ENCODE peak calls at places on chromosomes 3 and 15, in nine cellular contexts. One of them, this sample, is unnamed.

GRCh38 chr3:170714562-170715535 is 129.0 kb upstream of the SLC7A14 start:
- DNase-seq in lung: no peak
- DNase-seq in lower leg skin: no peak
- DNase-seq in A549: no peak
- DNase-seq in NCI-H1694: no peak
- DNase-seq in NCI-H1092: no peak
- DNase-seq in effector CD8-positive, alpha-beta T cell: no peak
- DNase-seq in posterior cingulate gyrus: no peak
- DNase-seq in activated CD8-positive, alpha-beta memory T cell treated with anti-CD3 and anti-CD28 coated beads for 24 hours: no peak
- DNase-seq in this sample: no peak

GRCh38 chr15:73946046-73946678 is 19.9 kb downstream of the LOXL1 start:
- DNase-seq in posterior cingulate gyrus: peak; percentile 52
- DNase-seq in lower leg skin: no peak
- DNase-seq in NCI-H1694: no peak
- DNase-seq in NCI-H1092: no peak
- DNase-seq in activated CD8-positive, alpha-beta memory T cell treated with anti-CD3 and anti-CD28 coated beads for 24 hours: no peak
- DNase-seq in A549: no peak
- DNase-seq in lung: no peak
- DNase-seq in effector CD8-positive, alpha-beta T cell: no peak
- DNase-seq in this sample: no peak

GRCh38 chr15:70077436-70077835 is 20.3 kb downstream of the TLE3 start:
- DNase-seq in lower leg skin: no peak
- DNase-seq in NCI-H1092: no peak
- DNase-seq in posterior cingulate gyrus: peak; percentile 91
- DNase-seq in lung: no peak
- DNase-seq in A549: no peak
- DNase-seq in activated CD8-positive, alpha-beta memory T cell treated with anti-CD3 and anti-CD28 coated beads for 24 hours: no peak
- DNase-seq in NCI-H1694: no peak
- DNase-seq in effector CD8-positive, alpha-beta T cell: no peak
- DNase-seq in this sample: no peak

GRCh38 chr3:61985020-61985419 is 388.3 kb downstream of the FEZF2 start:
- DNase-seq in lower leg skin: no peak
- DNase-seq in posterior cingulate gyrus: no peak
- DNase-seq in NCI-H1694: no peak
- DNase-seq in lung: no peak
- DNase-seq in A549: no peak
- DNase-seq in effector CD8-positive, alpha-beta T cell: no peak
- DNase-seq in NCI-H1092: no peak
- DNase-seq in activated CD8-positive, alpha-beta memory T cell treated with anti-CD3 and anti-CD28 coated beads for 24 hours: no peak
- DNase-seq in this sample: no peak

GRCh38 chr15:52789601-52790165 is 453 bp downstream of the ONECUT1 start:
- DNase-seq in NCI-H1694: no peak
- DNase-seq in lung: no peak
- DNase-seq in A549: peak; percentile 64
- DNase-seq in lower leg skin: no peak
- DNase-seq in NCI-H1092: peak; percentile 43
- DNase-seq in effector CD8-positive, alpha-beta T cell: no peak
- DNase-seq in activated CD8-positive, alpha-beta memory T cell treated with anti-CD3 and anti-CD28 coated beads for 24 hours: no peak
- DNase-seq in posterior cingulate gyrus: no peak
- DNase-seq in this sample: no peak

GRCh38 chr3:42066516-42067181 is 24.5 kb upstream of the TRAK1 start:
- DNase-seq in lower leg skin: no peak
- DNase-seq in lung: no peak
- DNase-seq in effector CD8-positive, alpha-beta T cell: no peak
- DNase-seq in posterior cingulate gyrus: no peak
- DNase-seq in A549: no peak
- DNase-seq in NCI-H1092: no peak
- DNase-seq in activated CD8-positive, alpha-beta memory T cell treated with anti-CD3 and anti-CD28 coated beads for 24 hours: no peak
- DNase-seq in NCI-H1694: no peak
- DNase-seq in this sample: no peak

GRCh38 chr3:197490098-197490497 is 65.7 kb downstream of the BDH1 start:
- DNase-seq in effector CD8-positive, alpha-beta T cell: no peak
- DNase-seq in A549: peak; percentile 84
- DNase-seq in posterior cingulate gyrus: peak; percentile 18
- DNase-seq in NCI-H1694: no peak
- DNase-seq in NCI-H1092: no peak
- DNase-seq in activated CD8-positive, alpha-beta memory T cell treated with anti-CD3 and anti-CD28 coated beads for 24 hours: no peak
- DNase-seq in lung: no peak
- DNase-seq in lower leg skin: no peak
- DNase-seq in this sample: no peak

GRCh38 chr15:92383528-92384326 is 10.0 kb upstream of the ST8SIA2 start:
- DNase-seq in NCI-H1092: no peak
- DNase-seq in lung: no peak
- DNase-seq in lower leg skin: no peak
- DNase-seq in A549: peak; percentile 51
- DNase-seq in posterior cingulate gyrus: no peak
- DNase-seq in activated CD8-positive, alpha-beta memory T cell treated with anti-CD3 and anti-CD28 coated beads for 24 hours: no peak
- DNase-seq in NCI-H1694: no peak
- DNase-seq in effector CD8-positive, alpha-beta T cell: no peak
- DNase-seq in this sample: peak; percentile 26

GRCh38 chr3:107430214-107431047 is 53.2 kb downstream of the CCDC54 start:
- DNase-seq in NCI-H1092: no peak
- DNase-seq in posterior cingulate gyrus: peak; percentile 78
- DNase-seq in activated CD8-positive, alpha-beta memory T cell treated with anti-CD3 and anti-CD28 coated beads for 24 hours: no peak
- DNase-seq in lung: no peak
- DNase-seq in effector CD8-positive, alpha-beta T cell: no peak
- DNase-seq in lower leg skin: no peak
- DNase-seq in NCI-H1694: peak; percentile 13
- DNase-seq in A549: peak; percentile 25
- DNase-seq in this sample: no peak

GRCh38 chr3:52153389-52154096 is 680 bp downstream of the POC1A start:
- DNase-seq in NCI-H1694: no peak
- DNase-seq in lower leg skin: peak; percentile 26
- DNase-seq in lung: no peak
- DNase-seq in A549: peak; percentile 43
- DNase-seq in activated CD8-positive, alpha-beta memory T cell treated with anti-CD3 and anti-CD28 coated beads for 24 hours: no peak
- DNase-seq in NCI-H1092: no peak
- DNase-seq in posterior cingulate gyrus: peak; percentile 80
- DNase-seq in effector CD8-positive, alpha-beta T cell: no peak
- DNase-seq in this sample: peak; percentile 55

GRCh38 chr3:173410836-173411235 is 13.3 kb downstream of the NLGN1 start:
- DNase-seq in lower leg skin: no peak
- DNase-seq in NCI-H1092: peak; percentile 41
- DNase-seq in activated CD8-positive, alpha-beta memory T cell treated with anti-CD3 and anti-CD28 coated beads for 24 hours: no peak
- DNase-seq in effector CD8-positive, alpha-beta T cell: no peak
- DNase-seq in lung: no peak
- DNase-seq in posterior cingulate gyrus: no peak
- DNase-seq in NCI-H1694: no peak
- DNase-seq in A549: no peak
- DNase-seq in this sample: no peak

GRCh38 chr3:193744048-193744821 is 151.2 kb downstream of the OPA1 start:
- DNase-seq in effector CD8-positive, alpha-beta T cell: no peak
- DNase-seq in NCI-H1092: peak; percentile 89
- DNase-seq in activated CD8-positive, alpha-beta memory T cell treated with anti-CD3 and anti-CD28 coated beads for 24 hours: no peak
- DNase-seq in lung: peak; percentile 42
- DNase-seq in posterior cingulate gyrus: no peak
- DNase-seq in A549: peak; percentile 63
- DNase-seq in NCI-H1694: no peak
- DNase-seq in lower leg skin: no peak
- DNase-seq in this sample: no peak

GRCh38 chr15:34794590-34795206 is 651 bp downstream of the ACTC1 start:
- DNase-seq in lower leg skin: no peak
- DNase-seq in NCI-H1694: no peak
- DNase-seq in posterior cingulate gyrus: no peak
- DNase-seq in effector CD8-positive, alpha-beta T cell: no peak
- DNase-seq in lung: no peak
- DNase-seq in NCI-H1092: no peak
- DNase-seq in A549: no peak
- DNase-seq in activated CD8-positive, alpha-beta memory T cell treated with anti-CD3 and anti-CD28 coated beads for 24 hours: no peak
- DNase-seq in this sample: no peak

GRCh38 chr3:57026918-57027317 is 33.5 kb upstream of the SPATA12 start:
- DNase-seq in NCI-H1694: no peak
- DNase-seq in A549: peak; percentile 15
- DNase-seq in lung: no peak
- DNase-seq in NCI-H1092: no peak
- DNase-seq in activated CD8-positive, alpha-beta memory T cell treated with anti-CD3 and anti-CD28 coated beads for 24 hours: no peak
- DNase-seq in posterior cingulate gyrus: no peak
- DNase-seq in effector CD8-positive, alpha-beta T cell: no peak
- DNase-seq in lower leg skin: no peak
- DNase-seq in this sample: no peak

GRCh38 chr15:42921049-42921731 is 612 bp upstream of the TTBK2 start:
- DNase-seq in posterior cingulate gyrus: peak; percentile 84
- DNase-seq in A549: no peak
- DNase-seq in NCI-H1694: no peak
- DNase-seq in activated CD8-positive, alpha-beta memory T cell treated with anti-CD3 and anti-CD28 coated beads for 24 hours: no peak
- DNase-seq in lower leg skin: peak; percentile 30
- DNase-seq in NCI-H1092: no peak
- DNase-seq in lung: peak; percentile 34
- DNase-seq in effector CD8-positive, alpha-beta T cell: peak; percentile 29
- DNase-seq in this sample: no peak

GRCh38 chr15:66565731-66566130 is at the start of gene LCTL:
- DNase-seq in A549: no peak
- DNase-seq in effector CD8-positive, alpha-beta T cell: no peak
- DNase-seq in lower leg skin: no peak
- DNase-seq in NCI-H1092: no peak
- DNase-seq in activated CD8-positive, alpha-beta memory T cell treated with anti-CD3 and anti-CD28 coated beads for 24 hours: no peak
- DNase-seq in NCI-H1694: no peak
- DNase-seq in lung: no peak
- DNase-seq in posterior cingulate gyrus: no peak
- DNase-seq in this sample: no peak

GRCh38 chr3:146375214-146375613 is 94.1 kb downstream of the PLSCR2 start:
- DNase-seq in effector CD8-positive, alpha-beta T cell: no peak
- DNase-seq in lower leg skin: no peak
- DNase-seq in A549: no peak
- DNase-seq in activated CD8-positive, alpha-beta memory T cell treated with anti-CD3 and anti-CD28 coated beads for 24 hours: no peak
- DNase-seq in NCI-H1092: no peak
- DNase-seq in NCI-H1694: no peak
- DNase-seq in lung: no peak
- DNase-seq in posterior cingulate gyrus: no peak
- DNase-seq in this sample: no peak

GRCh38 chr3:71345429-71346027 is 238.0 kb downstream of the FOXP1 start:
- DNase-seq in NCI-H1092: no peak
- DNase-seq in A549: no peak
- DNase-seq in lower leg skin: no peak
- DNase-seq in activated CD8-positive, alpha-beta memory T cell treated with anti-CD3 and anti-CD28 coated beads for 24 hours: no peak
- DNase-seq in NCI-H1694: no peak
- DNase-seq in posterior cingulate gyrus: no peak
- DNase-seq in lung: no peak
- DNase-seq in effector CD8-positive, alpha-beta T cell: no peak
- DNase-seq in this sample: no peak

GRCh38 chr3:11570251-11570650 is 73.5 kb downstream of the VGLL4 start:
- DNase-seq in activated CD8-positive, alpha-beta memory T cell treated with anti-CD3 and anti-CD28 coated beads for 24 hours: no peak
- DNase-seq in lower leg skin: no peak
- DNase-seq in lung: no peak
- DNase-seq in NCI-H1092: no peak
- DNase-seq in A549: no peak
- DNase-seq in NCI-H1694: no peak
- DNase-seq in effector CD8-positive, alpha-beta T cell: no peak
- DNase-seq in posterior cingulate gyrus: no peak
- DNase-seq in this sample: no peak

GRCh38 chr3:158109804-158110657 is at the start of gene RSRC1:
- DNase-seq in effector CD8-positive, alpha-beta T cell: peak; percentile 60
- DNase-seq in lung: peak; percentile 84
- DNase-seq in A549: peak; percentile 93
- DNase-seq in activated CD8-positive, alpha-beta memory T cell treated with anti-CD3 and anti-CD28 coated beads for 24 hours: peak; percentile 89
- DNase-seq in lower leg skin: peak; percentile 83
- DNase-seq in NCI-H1092: peak; percentile 84
- DNase-seq in NCI-H1694: peak; percentile 84
- DNase-seq in posterior cingulate gyrus: peak; percentile 95
- DNase-seq in this sample: peak; percentile 89

GRCh38 chr3:63508305-63508704 is 144.2 kb upstream of the SNTN start:
- DNase-seq in lung: no peak
- DNase-seq in posterior cingulate gyrus: no peak
- DNase-seq in NCI-H1694: no peak
- DNase-seq in lower leg skin: no peak
- DNase-seq in effector CD8-positive, alpha-beta T cell: no peak
- DNase-seq in activated CD8-positive, alpha-beta memory T cell treated with anti-CD3 and anti-CD28 coated beads for 24 hours: no peak
- DNase-seq in A549: peak; percentile 1
- DNase-seq in NCI-H1092: no peak
- DNase-seq in this sample: no peak

GRCh38 chr3:38611866-38612265 is 37.6 kb downstream of the SCN5A start:
- DNase-seq in lung: no peak
- DNase-seq in activated CD8-positive, alpha-beta memory T cell treated with anti-CD3 and anti-CD28 coated beads for 24 hours: no peak
- DNase-seq in effector CD8-positive, alpha-beta T cell: no peak
- DNase-seq in A549: no peak
- DNase-seq in posterior cingulate gyrus: no peak
- DNase-seq in NCI-H1694: no peak
- DNase-seq in NCI-H1092: no peak
- DNase-seq in lower leg skin: no peak
- DNase-seq in this sample: no peak

GRCh38 chr15:82936966-82937647 is 15.4 kb downstream of the HOMER2 start:
- DNase-seq in activated CD8-positive, alpha-beta memory T cell treated with anti-CD3 and anti-CD28 coated beads for 24 hours: no peak
- DNase-seq in lung: no peak
- DNase-seq in lower leg skin: no peak
- DNase-seq in NCI-H1092: no peak
- DNase-seq in A549: peak; percentile 72
- DNase-seq in NCI-H1694: no peak
- DNase-seq in posterior cingulate gyrus: no peak
- DNase-seq in effector CD8-positive, alpha-beta T cell: no peak
- DNase-seq in this sample: no peak

GRCh38 chr3:52498134-52499054 is 3.3 kb downstream of the STAB1 start:
- DNase-seq in posterior cingulate gyrus: no peak
- DNase-seq in lower leg skin: peak; percentile 66
- DNase-seq in effector CD8-positive, alpha-beta T cell: no peak
- DNase-seq in activated CD8-positive, alpha-beta memory T cell treated with anti-CD3 and anti-CD28 coated beads for 24 hours: no peak
- DNase-seq in NCI-H1092: no peak
- DNase-seq in A549: no peak
- DNase-seq in lung: peak; percentile 58
- DNase-seq in NCI-H1694: no peak
- DNase-seq in this sample: no peak